ENCODE peak calls at places on chromosome 12, in eight cellular contexts. C, P, G, D, X, M, O and L are unnamed samples.

GRCh38 chr12:127632431-127632830 is 634.5 kb upstream of the TMEM132C start:
- DNase-seq in C (no peak), P (no peak), G (no peak), D (no peak), X (peak; percentile 15), M (no peak), O (no peak), L (no peak)

GRCh38 chr12:88663001-88663400 is 82.7 kb upstream of the KITLG start:
- DNase-seq in C (no peak), P (no peak), G (no peak), D (no peak), X (no peak), M (no peak), O (no peak), L (no peak)

GRCh38 chr12:48857278-48857994 is 5.5 kb upstream of the DDX23 start:
- DNase-seq in C (no peak), P (no peak), G (no peak), D (no peak), X (no peak), M (no peak), O (no peak), L (no peak)

GRCh38 chr12:107344035-107344808 is 250.9 kb upstream of the CRY1 start:
- DNase-seq in C (no peak), P (no peak), G (no peak), D (no peak), X (no peak), M (no peak), O (peak; percentile 22), L (no peak)

GRCh38 chr12:122421815-122422737 is at the start of gene CLIP1:
- DNase-seq in C (peak; percentile 68), P (peak; percentile 51), G (no peak), D (peak; percentile 72), X (peak; percentile 86), M (no peak), O (peak; percentile 74), L (peak; percentile 84)

GRCh38 chr12:117878598-117878997 is 90.2 kb downstream of the KSR2 start:
- DNase-seq in C (no peak), P (no peak), G (no peak), D (no peak), X (no peak), M (no peak), O (no peak), L (no peak)

GRCh38 chr12:6822461-6823135 is 977 bp downstream of the GPR162 start:
- DNase-seq in C (no peak), P (no peak), G (no peak), D (no peak), X (no peak), M (no peak), O (no peak), L (no peak)

GRCh38 chr12:96473394-96474093 is 15.8 kb upstream of the CFAP54 start:
- DNase-seq in C (no peak), P (no peak), G (no peak), D (no peak), X (no peak), M (no peak), O (no peak), L (no peak)

GRCh38 chr12:112022241-112023016 is 9.2 kb downstream of the ERP29 start:
- DNase-seq in C (no peak), P (no peak), G (no peak), D (no peak), X (no peak), M (no peak), O (no peak), L (no peak)

GRCh38 chr12:114360485-114360884 is 45.5 kb downstream of the TBX5 start:
- DNase-seq in C (no peak), P (no peak), G (no peak), D (no peak), X (no peak), M (no peak), O (no peak), L (no peak)

GRCh38 chr12:57001448-57001906 is 4.9 kb downstream of the ZBTB39 start:
- DNase-seq in C (peak; percentile 81), P (peak; percentile 49), G (no peak), D (peak; percentile 83), X (peak; percentile 88), M (no peak), O (peak; percentile 53), L (peak; percentile 91)

GRCh38 chr12:104435175-104435574 is 21.6 kb upstream of the CHST11 start:
- DNase-seq in C (no peak), P (no peak), G (no peak), D (no peak), X (no peak), M (no peak), O (no peak), L (no peak)

GRCh38 chr12:68891141-68891540 is 41.8 kb downstream of the CPM start:
- DNase-seq in C (no peak), P (no peak), G (no peak), D (no peak), X (no peak), M (no peak), O (no peak), L (no peak)

GRCh38 chr12:76711241-76711640 is 52.7 kb upstream of the ZDHHC17 start:
- DNase-seq in C (no peak), P (no peak), G (no peak), D (no peak), X (no peak), M (no peak), O (no peak), L (no peak)

GRCh38 chr12:30847259-30847658 is 79.3 kb upstream of the TSPAN11 start:
- DNase-seq in C (peak; percentile 5), P (no peak), G (no peak), D (peak; percentile 29), X (peak; percentile 83), M (peak; percentile 55), O (peak; percentile 68), L (peak; percentile 86)

GRCh38 chr12:132597333-132598283 is 12.8 kb downstream of the LRCOL1 start:
- DNase-seq in C (no peak), P (no peak), G (no peak), D (no peak), X (peak; percentile 76), M (no peak), O (peak; percentile 59), L (peak; percentile 73)

GRCh38 chr12:65327207-65328076 is 49.0 kb downstream of the MSRB3 start:
- DNase-seq in C (no peak), P (no peak), G (no peak), D (no peak), X (no peak), M (peak; percentile 24), O (no peak), L (no peak)

GRCh38 chr12:41932470-41932991 is 212.1 kb downstream of the GXYLT1 start:
- DNase-seq in C (peak; percentile 14), P (no peak), G (no peak), D (peak; percentile 77), X (peak; percentile 60), M (no peak), O (no peak), L (peak; percentile 70)

GRCh38 chr12:132622437-132623071 is 4.0 kb downstream of the P2RX2 start:
- DNase-seq in C (no peak), P (no peak), G (peak; percentile 22), D (no peak), X (no peak), M (no peak), O (peak; percentile 88), L (no peak)

GRCh38 chr12:6335451-6336078 is 6.3 kb downstream of the TNFRSF1A start:
- DNase-seq in C (peak; percentile 87), P (peak; percentile 76), G (peak; percentile 80), D (peak; percentile 79), X (peak; percentile 58), M (peak; percentile 73), O (peak; percentile 92), L (peak; percentile 58)

GRCh38 chr12:34398706-34399630 is 376.7 kb downstream of the ALG10 start:
- DNase-seq in C (no peak), P (no peak), G (no peak), D (peak; percentile 15), X (no peak), M (no peak), O (no peak), L (no peak)

GRCh38 chr12:109147954-109148353 is 31.6 kb downstream of the ACACB start:
- DNase-seq in C (no peak), P (no peak), G (no peak), D (no peak), X (no peak), M (no peak), O (no peak), L (no peak)

GRCh38 chr12:64826234-64826633 is 1.8 kb downstream of the TBC1D30 start:
- DNase-seq in C (peak; percentile 67), P (no peak), G (no peak), D (peak; percentile 86), X (peak; percentile 90), M (no peak), O (peak; percentile 53), L (peak; percentile 97)

GRCh38 chr12:50079771-50080170 is 5.4 kb upstream of the SMARCD1 start:
- DNase-seq in C (no peak), P (no peak), G (no peak), D (no peak), X (no peak), M (no peak), O (no peak), L (no peak)